ENCODE peak calls at places on chromosomes 13 and 19, in four cellular contexts. A is upper lobe of left lung, T is A549, F is body of pancreas. Z is an unnamed sample. For H3K9me3 and H3K4me1, the result is how much of the 10 kb centered on the place peaks cover.

GRCh38 chr19:14512420-14512961 is 5.7 kb downstream of the DNAJB1 start:
- DNase-seq in A (no peak), T (no peak), F (no peak), Z (no peak)

GRCh38 chr13:77507931-77508776 is 27.4 kb upstream of the SCEL start:
- DNase-seq in A (no peak), T (no peak), F (no peak), Z (no peak)

GRCh38 chr13:77868717-77869116 is 49.9 kb downstream of the EDNRB start:
- DNase-seq in A (no peak), T (no peak), F (no peak), Z (no peak)

GRCh38 chr13:88196106-88196505 is 524.9 kb downstream of the SLITRK5 start:
- DNase-seq in A (no peak), T (no peak), F (no peak), Z (no peak)

GRCh38 chr19:40739871-40740703 is 10.2 kb downstream of the ACTMAP start:
- DNase-seq in A (no peak), T (no peak), F (no peak), Z (peak)

GRCh38 chr19:1860133-1860775 is 3.1 kb downstream of the KLF16 start:
- DNase-seq in A (no peak), T (no peak), F (peak), Z (peak)

GRCh38 chr19:32676186-32676894 is 692 bp downstream of the RGS9BP start:
- DNase-seq in A (no peak), T (peak), F (peak), Z (no peak)

GRCh38 chr13:48318714-48319457 is 15.3 kb downstream of the RB1 start:
- DNase-seq in A (no peak), T (no peak), F (peak), Z (peak)

GRCh38 chr19:7869453-7869909 is 4.7 kb downstream of the PRR36 start:
- DNase-seq in A (peak), T (no peak), F (peak), Z (peak)

GRCh38 chr13:60431108-60431700 is 34.2 kb downstream of the TDRD3 start:
- DNase-seq in A (no peak), T (peak), F (no peak), Z (no peak)

GRCh38 chr19:4455742-4456565 is 1.6 kb downstream of the UBXN6 start:
- DNase-seq in A (peak), T (no peak), F (peak), Z (peak)

GRCh38 chr19:518292-519231 is 11.3 kb downstream of the TPGS1 start:
- DNase-seq in A (no peak), T (no peak), F (no peak), Z (peak)

GRCh38 chr13:46555722-46556121 is 2.8 kb downstream of the LRCH1 start:
- DNase-seq in A (no peak), T (no peak), F (no peak), Z (no peak)

GRCh38 chr19:38734426-38735256 is 9.6 kb downstream of the CAPN12 start:
- DNase-seq in A (peak), T (peak), F (no peak), Z (no peak)

GRCh38 chr13:98900442-98900841 is 77.4 kb downstream of the DOCK9 start:
- DNase-seq in A (no peak), T (no peak), F (no peak), Z (no peak)

GRCh38 chr13:82654851-82655517 is 1227.3 kb downstream of the SLITRK1 start:
- DNase-seq in A (peak), T (no peak), F (peak), Z (peak)

GRCh38 chr13:95524270-95524901 is 28.1 kb upstream of the CLDN10 start:
- DNase-seq in A (no peak), T (no peak), F (no peak), Z (no peak)

GRCh38 chr13:112905990-112906641 is 62.9 kb upstream of the MCF2L start:
- DNase-seq in A (no peak), T (no peak), F (no peak), Z (no peak)

GRCh38 chr13:113064534-113065405 is 40.8 kb upstream of the F7 start:
- DNase-seq in A (no peak), T (peak), F (no peak), Z (no peak)

GRCh38 chr19:47129579-47129978 is 1.1 kb upstream of the SAE1 start:
- DNase-seq in A (no peak), T (no peak), F (no peak), Z (no peak)

GRCh38 chr13:36332986-36333385 is 13.2 kb downstream of the SPART start:
- DNase-seq in A (no peak), T (no peak), F (no peak), Z (no peak)

GRCh38 chr13:93268327-93269028 is 41.9 kb downstream of the GPC6 start:
- DNase-seq in A (no peak), T (no peak), F (no peak), Z (no peak)

GRCh38 chr19:46639356-46640061 is 3.5 kb upstream of the GNG8 start:
- DNase-seq in A (no peak), T (no peak), F (no peak), Z (peak)

GRCh38 chr13:42394361-42395065 is 122.6 kb downstream of the AKAP11 start:
- DNase-seq in A (no peak), T (no peak), F (no peak), Z (peak)

GRCh38 chr19:7482584-7483439 is 6.0 kb downstream of the PEX11G start:
- DNase-seq in A (peak), T (no peak), F (no peak), Z (peak)

GRCh38 chr13:20401586-20401957 is 124.1 kb downstream of the CRYL1 start:
- DNase-seq in A (no peak), T (no peak), F (no peak), Z (no peak)

GRCh38 chr13:24348797-24349515 is 39.6 kb downstream of the C1QTNF9 start:
- DNase-seq in A (peak), T (no peak), F (peak), Z (no peak)

GRCh38 chr13:113291997-113292862 is 4.8 kb upstream of the LAMP1 start:
- DNase-seq in A (peak), T (no peak), F (no peak), Z (peak)

GRCh38 chr13:47463726-47464125 is 537.3 kb downstream of the SUCLA2 start:
- DNase-seq in A (no peak), T (no peak), F (no peak), Z (no peak)

GRCh38 chr19:46954502-46955004 is 65.1 kb upstream of the NPAS1 start:
- DNase-seq in A (no peak), T (no peak), F (no peak), Z (no peak)

GRCh38 chr13:95579303-95579702 is 26.8 kb downstream of the CLDN10 start:
- DNase-seq in A (no peak), T (no peak), F (no peak), Z (no peak)

GRCh38 chr19:6424939-6425731 is 524 bp upstream of the KHSRP start:
- DNase-seq in A (peak), T (peak), F (peak), Z (peak)
- H3K4me3 ChIP-seq in A (no peak), T (peak), F (no peak), Z (no peak)

GRCh38 chr19:36750066-36750691 is 22.4 kb downstream of the ZNF850 start:
- DNase-seq in A (no peak), T (no peak), F (no peak), Z (no peak)
- H3K9me3 ChIP-seq in A (half or more), T (half or more), F (under half), Z (under half)

DNA sequence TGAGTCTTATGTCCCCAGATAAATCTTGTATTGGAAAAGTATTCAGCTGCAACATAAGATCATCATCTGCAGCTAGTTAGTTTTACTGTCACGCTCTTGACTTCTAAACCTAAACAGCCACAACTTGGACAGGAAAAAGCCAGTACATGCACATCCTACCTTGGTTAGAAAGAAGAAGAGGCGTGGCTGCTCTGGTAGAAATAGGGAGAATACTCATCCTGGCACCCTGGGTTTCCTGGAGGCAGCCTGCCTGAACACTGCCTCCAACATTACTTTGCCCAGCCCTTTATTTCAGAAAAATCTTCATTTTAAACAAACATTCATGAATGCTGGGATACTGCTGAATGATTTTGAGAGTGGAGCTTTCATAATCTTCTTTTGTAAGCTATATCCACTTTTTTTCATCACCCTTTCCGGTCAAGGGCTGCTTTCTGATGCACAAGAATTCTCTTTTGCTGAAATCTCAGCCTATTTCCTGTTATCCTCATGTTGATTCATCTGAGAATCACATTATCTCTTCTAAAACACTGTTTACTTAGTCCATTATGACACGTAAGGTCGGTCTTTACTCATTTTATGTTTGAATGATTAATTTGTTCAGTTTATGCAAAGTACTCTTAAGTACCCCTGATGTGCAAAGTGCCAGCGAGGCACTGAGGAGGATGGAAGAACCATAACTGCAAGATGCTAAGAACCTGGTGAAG is 55.2 kb downstream of the STARD13 start:
- DNase-seq in A (no peak), T (no peak), F (no peak), Z (no peak)
- H3K4me1 ChIP-seq in A (under half), T (under half), F (under half), Z (under half)

DNA sequence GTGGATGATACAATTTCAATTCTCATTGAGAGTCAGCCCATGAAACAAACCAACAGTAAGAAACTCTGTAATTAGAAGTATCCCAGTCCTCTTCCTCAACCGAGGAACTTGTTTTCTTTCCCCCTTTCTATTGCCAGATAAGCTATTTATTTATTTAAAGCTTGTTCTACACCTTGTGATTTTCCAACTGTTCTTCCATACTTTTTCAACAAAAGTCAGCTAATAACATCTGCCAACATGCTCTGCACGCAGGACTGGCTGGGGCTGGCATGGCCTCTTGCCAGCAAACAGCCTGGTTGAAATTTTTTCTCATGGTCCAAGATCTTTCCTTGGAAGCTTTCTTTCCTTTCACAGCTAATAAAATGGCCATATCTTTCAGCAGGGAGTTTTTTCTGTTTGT is 2.9 kb upstream of the IRS2 start:
- DNase-seq in A (no peak), T (no peak), F (peak), Z (peak)
- H3K4me3 ChIP-seq in A (no peak), T (no peak), F (no peak), Z (no peak)

GRCh38 chr19:57111329-57111644 is 8.5 kb upstream of the USP29 start:
- DNase-seq in A (no peak), T (no peak), F (no peak), Z (no peak)
- H3K9me3 ChIP-seq in A (under half), T (half or more), F (under half), Z (under half)

Z was measured in right cardiac atrium.